ENCODE peak calls at places on chromosomes 12 and 14, in five cellular contexts. A, E, K, M and X are unnamed samples. For H3K4me1, the result is how much of the 10 kb centered on the place peaks cover.

GRCh38 chr14:98766818-98767217 is 505.2 kb downstream of the BCL11B start:
- DNase-seq in A (no peak), E (peak), K (no peak), M (no peak), X (no peak)

GRCh38 chr12:7834701-7835100 is 38.0 kb downstream of the SLC2A14 start:
- DNase-seq in A (no peak), E (no peak), K (no peak), M (no peak), X (no peak)

GRCh38 chr12:9647825-9648700 is 21.4 kb upstream of the CLEC2D start:
- DNase-seq in A (peak), E (peak), K (peak), M (peak), X (peak)

GRCh38 chr12:91417649-91418048 is 235.0 kb upstream of the DCN start:
- DNase-seq in A (no peak), E (no peak), K (no peak), M (no peak), X (no peak)

GRCh38 chr12:68557011-68557715 is 53.5 kb upstream of the RAP1B start:
- DNase-seq in A (no peak), E (no peak), K (no peak), M (no peak), X (no peak)

GRCh38 chr14:101054671-101055070 is 151.1 kb upstream of the RTL1 start:
- DNase-seq in A (no peak), E (no peak), K (no peak), M (no peak), X (no peak)

GRCh38 chr12:4947297-4947696 is 37.6 kb downstream of the KCNA1 start:
- DNase-seq in A (no peak), E (no peak), K (no peak), M (no peak), X (no peak)

GRCh38 chr12:132922676-132923075 is 33.4 kb downstream of the ZNF605 start:
- DNase-seq in A (no peak), E (no peak), K (no peak), M (no peak), X (no peak)

GRCh38 chr12:60173213-60174170 is 577.7 kb downstream of the SLC16A7 start:
- DNase-seq in A (no peak), E (no peak), K (no peak), M (no peak), X (no peak)

GRCh38 chr12:73465106-73465505 is 1072.5 kb upstream of the ATXN7L3B start:
- DNase-seq in A (no peak), E (no peak), K (no peak), M (no peak), X (no peak)

GRCh38 chr12:27014859-27015729 is 910 bp upstream of the TM7SF3 start:
- DNase-seq in A (no peak), E (no peak), K (no peak), M (no peak), X (no peak)

GRCh38 chr12:62629971-62630739 is 163.5 kb downstream of the MON2 start:
- DNase-seq in A (no peak), E (no peak), K (no peak), M (no peak), X (no peak)

GRCh38 chr14:106802413-106803364 is 1276.3 kb downstream of the TMEM121 start:
- DNase-seq in A (no peak), E (no peak), K (no peak), M (no peak), X (no peak)

GRCh38 chr12:16350682-16351081 is 3.2 kb downstream of the MGST1 start:
- DNase-seq in A (no peak), E (peak), K (no peak), M (peak), X (no peak)

GRCh38 chr12:101076940-101077351 is 133.1 kb downstream of the SLC5A8 start:
- DNase-seq in A (no peak), E (no peak), K (no peak), M (no peak), X (no peak)

GRCh38 chr12:99223554-99223953 is 424.0 kb upstream of the GARIN6 start:
- DNase-seq in A (no peak), E (no peak), K (no peak), M (no peak), X (no peak)

GRCh38 chr14:103135333-103136075 is 12.2 kb downstream of the TNFAIP2 start:
- DNase-seq in A (no peak), E (peak), K (no peak), M (no peak), X (no peak)
- H3K4me1 ChIP-seq in A (under half), E (under half), K (under half), M (under half), X (under half)

DNA sequence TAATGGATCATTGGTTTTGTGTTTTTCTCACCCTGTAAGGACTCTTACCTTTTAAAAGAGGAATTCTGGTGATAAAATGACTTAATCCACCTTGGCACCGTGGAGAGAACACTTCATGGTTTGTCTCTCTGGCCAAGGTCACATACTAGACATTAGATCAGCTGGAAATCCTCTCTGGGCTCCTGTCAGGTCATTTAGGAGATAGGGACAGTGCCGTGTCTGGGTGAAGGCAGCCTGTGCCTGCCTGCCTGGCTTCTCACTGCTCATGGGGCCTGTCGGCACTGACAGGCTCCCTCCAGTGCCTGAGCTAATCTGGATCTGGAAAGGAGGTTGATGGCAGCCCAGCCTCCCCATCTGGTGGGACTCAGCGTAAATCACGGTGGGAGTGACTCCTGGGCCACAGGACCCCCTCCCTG is 5.7 kb downstream of the CRADD start:
- DNase-seq in A (no peak), E (peak), K (peak), M (no peak), X (no peak)
- H3K4me3 ChIP-seq in A (no peak), E (no peak), K (no peak), M (no peak), X (no peak)

GRCh38 chr12:122865268-122866231 is 30.3 kb downstream of the HIP1R start:
- DNase-seq in A (peak), E (no peak), K (peak), M (peak), X (no peak)
- TF ChIP-seq POLR2A in A (no peak), E (no peak), K (no peak), M (no peak), X (no peak)

DNA sequence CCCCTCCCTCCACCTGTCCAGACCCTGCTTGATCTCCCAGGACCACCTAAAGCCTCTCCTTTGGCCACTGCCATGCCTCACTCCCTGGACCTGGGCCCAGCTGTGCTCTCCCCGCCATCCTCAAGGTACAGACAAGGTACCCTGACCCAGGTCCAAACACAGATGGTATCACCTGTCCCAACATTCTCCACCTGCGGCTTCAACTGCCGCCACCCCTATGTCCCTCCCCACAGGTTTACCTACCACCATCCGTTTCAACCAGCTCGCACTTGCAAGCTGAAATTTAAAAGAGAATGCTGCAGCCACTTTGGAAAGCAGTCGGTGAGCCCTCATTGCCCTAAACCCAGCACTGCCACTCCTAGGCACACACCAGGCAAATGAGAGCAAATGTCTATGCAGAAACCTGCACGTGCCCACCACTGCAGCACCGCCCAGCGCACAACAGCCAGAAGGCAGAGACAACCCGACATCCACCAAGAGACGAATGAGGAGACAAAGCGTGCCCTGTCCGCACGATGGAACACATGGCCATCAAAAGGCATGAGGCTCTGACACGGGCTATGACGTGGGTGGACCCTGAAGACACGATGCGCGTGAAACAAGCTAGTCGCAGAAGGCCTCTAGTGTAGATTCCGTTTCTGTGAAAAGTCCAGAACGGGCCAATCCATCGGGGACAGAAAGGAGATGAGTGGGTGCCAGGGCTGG is 71.0 kb downstream of the RFLNA start:
- DNase-seq in A (no peak), E (no peak), K (no peak), M (no peak), X (no peak)
- H3K4me1 ChIP-seq in A (half or more), E (under half), K (under half), M (half or more), X (under half)

GRCh38 chr12:113070117-113070906 is 13.8 kb downstream of the DTX1 start:
- DNase-seq in A (no peak), E (peak), K (peak), M (no peak), X (no peak)

GRCh38 chr12:113071063-113071426 is 14.5 kb downstream of the DTX1 start:
- DNase-seq in A (no peak), E (no peak), K (peak), M (no peak), X (no peak)

GRCh38 chr12:113072136-113072535 is 15.6 kb downstream of the DTX1 start:
- DNase-seq in A (no peak), E (no peak), K (no peak), M (no peak), X (no peak)

GRCh38 chr12:113069751-113070116 is 13.2 kb downstream of the DTX1 start:
- DNase-seq in A (no peak), E (no peak), K (no peak), M (no peak), X (no peak)

GRCh38 chr12:113071427-113072112 is 15.0 kb downstream of the DTX1 start:
- DNase-seq in A (no peak), E (no peak), K (no peak), M (peak), X (no peak)
- H3K4me3 ChIP-seq in A (no peak), E (no peak), K (no peak), M (no peak), X (no peak)

GRCh38 chr14:58628381-58628780 is 9.4 kb upstream of the DACT1 start:
- DNase-seq in A (no peak), E (no peak), K (no peak), M (no peak), X (no peak)
- TF ChIP-seq POLR2A in A (no peak), E (no peak), K (no peak), M (no peak), X (no peak)

GRCh38 chr14:77045570-77045890 is 17.0 kb upstream of the IRF2BPL start:
- DNase-seq in A (peak), E (peak), K (peak), M (peak), X (no peak)

GRCh38 chr14:77046706-77047105 is 18.2 kb upstream of the IRF2BPL start:
- DNase-seq in A (no peak), E (no peak), K (no peak), M (no peak), X (no peak)

GRCh38 chr14:77043177-77043983 is 14.9 kb upstream of the IRF2BPL start:
- DNase-seq in A (no peak), E (no peak), K (peak), M (no peak), X (no peak)

GRCh38 chr14:77043984-77044485 is 15.5 kb upstream of the IRF2BPL start:
- DNase-seq in A (no peak), E (peak), K (no peak), M (no peak), X (no peak)

GRCh38 chr14:77044776-77045569 is 16.5 kb upstream of the IRF2BPL start:
- DNase-seq in A (no peak), E (no peak), K (peak), M (no peak), X (no peak)
- H3K4me1 ChIP-seq in A (half or more), E (half or more), K (half or more), M (half or more), X (half or more)

GRCh38 chr12:121535150-121536057 is 45.4 kb downstream of the KDM2B start:
- DNase-seq in A (no peak), E (no peak), K (no peak), M (no peak), X (no peak)

GRCh38 chr12:121534495-121535148 is 46.2 kb downstream of the KDM2B start:
- DNase-seq in A (no peak), E (peak), K (no peak), M (no peak), X (no peak)

GRCh38 chr12:121536929-121537813 is 43.7 kb downstream of the KDM2B start:
- DNase-seq in A (peak), E (peak), K (peak), M (peak), X (peak)

GRCh38 chr12:121537814-121538698 is 42.8 kb downstream of the KDM2B start:
- DNase-seq in A (peak), E (peak), K (peak), M (no peak), X (no peak)

GRCh38 chr12:121536058-121536928 is 44.5 kb downstream of the KDM2B start:
- DNase-seq in A (peak), E (peak), K (peak), M (peak), X (peak)
- H3K4me3 ChIP-seq in A (peak), E (peak), K (peak), M (no peak), X (peak)

DNA sequence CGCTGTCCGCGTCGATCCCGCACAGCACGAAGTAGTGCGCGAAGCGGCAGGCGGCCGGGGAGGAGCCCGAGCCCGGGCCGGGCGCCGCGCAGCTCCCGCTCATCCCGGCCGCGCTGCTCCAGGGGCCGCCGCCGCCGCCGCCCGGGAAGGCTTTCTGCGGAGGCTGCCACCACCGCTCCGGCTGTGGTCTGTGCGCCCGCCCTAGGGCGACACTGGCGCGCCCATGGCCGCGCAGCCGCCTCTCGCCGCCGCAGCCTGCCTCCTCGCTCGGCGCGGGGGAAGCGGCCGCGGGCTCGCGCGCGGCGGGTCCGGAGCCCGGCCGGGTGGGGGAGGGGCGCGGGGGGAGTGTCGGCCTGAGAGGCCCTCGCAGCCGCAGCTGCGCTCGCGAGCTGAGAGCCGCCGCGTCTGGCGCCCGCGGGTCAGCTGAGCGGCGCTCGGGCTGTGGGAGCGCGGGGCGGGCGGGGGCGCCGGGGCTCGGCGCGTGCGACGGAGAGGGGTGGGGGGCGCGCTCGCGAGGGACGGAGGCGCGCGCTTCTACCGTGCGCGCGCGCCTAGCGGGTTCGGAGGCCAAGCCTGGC is at the start of gene DENND5B:
- DNase-seq in A (peak), E (peak), K (peak), M (peak), X (no peak)
- TF ChIP-seq POLR2A in A (no peak), E (peak), K (no peak), M (no peak), X (no peak)

DNA sequence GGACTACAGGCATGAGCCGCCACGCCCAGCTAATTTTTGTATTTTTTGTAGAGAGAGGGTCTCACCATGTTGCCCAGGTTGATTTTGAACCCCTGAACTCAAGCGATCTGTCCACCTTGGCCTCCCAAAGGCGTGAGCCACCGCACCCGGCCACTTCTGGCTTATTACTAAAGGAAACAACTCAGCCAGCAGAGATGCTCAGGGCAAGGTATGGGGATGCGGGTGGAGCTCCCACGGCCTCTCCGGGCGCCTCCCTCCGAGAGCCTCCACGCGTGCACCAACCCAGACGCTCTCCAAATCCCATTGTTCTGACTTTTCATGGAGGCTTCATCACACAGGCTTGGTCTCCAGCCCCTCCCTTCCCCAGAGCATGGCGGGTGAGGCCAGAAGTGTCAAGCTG is 6.1 kb upstream of the GPR132 start:
- DNase-seq in A (no peak), E (no peak), K (no peak), M (no peak), X (no peak)
- H3K4me1 ChIP-seq in A (half or more), E (under half), K (half or more), M (under half), X (under half)